ENCODE peak calls at places on chromosomes 2 and 18, in ten cellular contexts. L is EH; C is stimulated activated CD4-positive, alpha-beta T cell treated with anti-CD3 and anti-CD28 coated beads, Interleukin-15, amount 100 ng/mL, for 24 hours; P is T-helper 1 cell; V is endothelial cell; G is CD4-positive, alpha-beta T cell; Q is activated T-helper 1 cell treated with anti-CD3 and anti-CD28 coated beads, Interleukin-12 subunit alpha, Interleukin-12 subunit beta, Interleukin-2, Interleukin-4 antibody, amounts not matched to agents 30 ng/mL and 10 ng/mL and 1 ng/mL, durations not matched to agents 14 hours and 24 hours and 36 hours; B is small intestine; E is activated effector memory CD4-positive, alpha-beta T cell treated with anti-CD3 and anti-CD28 coated beads, Interleukin-2, amount 50 U/mL, for 16 hours; W is endothelial cell of umbilical vein. T is an unnamed sample.

GRCh38 chr2:205024822-205025518 is 479.7 kb downstream of the PARD3B start:
- DNase-seq in V (no peak), W (peak; percentile 96), Q (no peak), G (no peak), E (peak; percentile 65), L (peak; percentile 99), B (peak; percentile 3), C (peak; percentile 57), P (no peak), T (no peak)

GRCh38 chr2:169900686-169901085 is 73.4 kb downstream of the UBR3 start:
- DNase-seq in C (no peak), L (no peak), W (no peak), E (no peak), V (no peak), B (no peak), P (no peak), Q (no peak), G (no peak), T (no peak)

GRCh38 chr2:95269036-95269680 is 5.1 kb upstream of the PROM2 start:
- DNase-seq in V (no peak), Q (no peak), W (no peak), P (no peak), E (peak; percentile 38), B (no peak), G (peak; percentile 16), L (no peak), C (no peak), T (no peak)

GRCh38 chr2:105403785-105404698 is 5.2 kb upstream of the FHL2 start:
- DNase-seq in E (no peak), C (no peak), B (peak; percentile 98), G (no peak), L (peak; percentile 97), P (no peak), Q (no peak), W (peak; percentile 86), V (peak; percentile 27), T (no peak)

GRCh38 chr18:47163241-47163640 is 12.9 kb downstream of the IER3IP1 start:
- DNase-seq in E (no peak), P (no peak), L (peak; percentile 44), G (no peak), B (no peak), V (no peak), W (no peak), Q (no peak), C (peak; percentile 18), T (no peak)

GRCh38 chr2:234203135-234203984 is 152.9 kb downstream of the SPP2 start:
- DNase-seq in C (peak; percentile 30), Q (no peak), P (no peak), W (peak; percentile 98), G (no peak), L (peak; percentile 93), B (peak; percentile 4), V (no peak), E (no peak), T (no peak)

GRCh38 chr2:212926948-212927347 is 224.5 kb downstream of the IKZF2 start:
- DNase-seq in B (no peak), V (no peak), E (no peak), L (peak; percentile 27), W (no peak), P (no peak), C (no peak), Q (no peak), G (no peak), T (no peak)

GRCh38 chr2:88016086-88016947 is at the start of gene RNU2-63P:
- DNase-seq in C (peak; percentile 81), Q (peak; percentile 65), W (peak; percentile 86), G (peak; percentile 79), P (peak; percentile 45), V (peak; percentile 70), B (peak; percentile 84), L (peak; percentile 88), E (peak; percentile 91), T (peak; percentile 87)

GRCh38 chr2:72084584-72084976 is 63.1 kb downstream of the CYP26B1 start:
- DNase-seq in E (no peak), B (no peak), L (peak; percentile 29), C (no peak), Q (no peak), V (no peak), G (no peak), W (no peak), P (no peak), T (no peak)

GRCh38 chr2:30236591-30237245 is 5.4 kb downstream of the LBH start:
- DNase-seq in L (no peak), E (peak; percentile 61), V (no peak), C (no peak), G (no peak), P (no peak), W (no peak), B (no peak), Q (no peak), T (no peak)

GRCh38 chr2:230920167-230920566 is 4.9 kb downstream of the GPR55 start:
- DNase-seq in E (peak; percentile 60), G (no peak), W (no peak), L (no peak), V (no peak), Q (no peak), C (peak; percentile 24), P (no peak), B (no peak), T (no peak)

GRCh38 chr2:132373391-132374135 is 43.0 kb upstream of the GPR39 start:
- DNase-seq in E (no peak), W (no peak), V (no peak), G (no peak), B (no peak), Q (no peak), P (no peak), C (no peak), L (no peak), T (no peak)

GRCh38 chr2:129400825-129401224 is 578.6 kb upstream of the RAB6C start:
- DNase-seq in V (no peak), L (no peak), B (no peak), G (no peak), Q (no peak), P (no peak), E (no peak), W (no peak), C (no peak), T (no peak)

GRCh38 chr18:71374294-71374693 is 1085.4 kb downstream of the SOCS6 start:
- DNase-seq in B (no peak), C (no peak), Q (no peak), L (no peak), G (no peak), W (no peak), P (no peak), E (no peak), V (no peak), T (no peak)

GRCh38 chr2:170073288-170073687 is 104.7 kb upstream of the MYO3B start:
- DNase-seq in E (no peak), P (no peak), C (no peak), L (peak; percentile 63), Q (no peak), B (peak; percentile 2), W (peak; percentile 96), G (no peak), V (no peak), T (no peak)

GRCh38 chr2:186862869-186863709 is 14.1 kb upstream of the ZSWIM2 start:
- DNase-seq in G (no peak), C (no peak), L (peak; percentile 42), B (peak; percentile 16), W (peak; percentile 85), Q (no peak), V (no peak), P (no peak), E (no peak), T (no peak)

GRCh38 chr18:51382081-51382480 is 184.6 kb upstream of the MEX3C start:
- DNase-seq in B (no peak), L (no peak), C (no peak), V (no peak), P (no peak), E (no peak), G (no peak), Q (no peak), W (no peak), T (no peak)

GRCh38 chr18:51039138-51040112 is 9.4 kb downstream of the SMAD4 start:
- DNase-seq in V (no peak), G (no peak), B (no peak), L (no peak), W (no peak), Q (no peak), P (no peak), E (no peak), C (no peak), T (no peak)

GRCh38 chr18:12336887-12337286 is 28.8 kb downstream of the TUBB6 start:
- DNase-seq in Q (no peak), V (no peak), P (no peak), B (peak; percentile 52), C (no peak), L (peak; percentile 88), G (no peak), W (no peak), E (no peak), T (no peak)

GRCh38 chr2:173653427-173653795 is 298.7 kb downstream of the CDCA7 start:
- DNase-seq in Q (no peak), E (no peak), L (no peak), G (no peak), V (no peak), C (no peak), P (no peak), W (no peak), B (no peak), T (no peak)

GRCh38 chr18:70295633-70296188 is 6.9 kb downstream of the SOCS6 start:
- DNase-seq in B (no peak), P (no peak), V (no peak), Q (no peak), C (no peak), L (peak; percentile 56), E (no peak), W (no peak), G (no peak), T (no peak)

GRCh38 chr2:202122975-202123765 is 50.1 kb downstream of the KIAA2012 start:
- DNase-seq in E (no peak), W (no peak), B (peak; percentile 55), G (no peak), V (no peak), P (no peak), Q (no peak), C (no peak), L (no peak), T (no peak)

GRCh38 chr18:21672868-21673267 is 31.7 kb downstream of the ABHD3 start:
- DNase-seq in C (no peak), W (peak; percentile 7), G (no peak), V (no peak), E (no peak), L (peak; percentile 47), Q (no peak), B (peak; percentile 66), P (no peak), T (no peak)

GRCh38 chr2:38619458-38620164 is 16.9 kb upstream of the HNRNPLL start:
- DNase-seq in Q (no peak), C (no peak), V (no peak), W (peak; percentile 12), L (peak; percentile 44), B (no peak), G (no peak), E (no peak), P (no peak), T (no peak)